ENCODE peak calls at places on chromosome 3, in five cellular contexts. Q, S, F, Z and B are unnamed samples.

GRCh38 chr3:76615739-76616138 is 424.2 kb upstream of the ROBO2 start:
- DNase-seq in Q (no peak), S (no peak), F (peak), Z (no peak), B (no peak)

GRCh38 chr3:52346623-52347530 is 30.8 kb downstream of the DNAH1 start:
- DNase-seq in Q (no peak), S (no peak), F (peak), Z (no peak), B (no peak)

GRCh38 chr3:73349657-73350056 is 275.1 kb downstream of the PDZRN3 start:
- DNase-seq in Q (no peak), S (no peak), F (no peak), Z (no peak), B (no peak)

GRCh38 chr3:143750856-143751255 is 97.4 kb downstream of the SLC9A9 start:
- DNase-seq in Q (no peak), S (no peak), F (no peak), Z (no peak), B (no peak)

GRCh38 chr3:164851905-164852304 is 226.4 kb downstream of the SI start:
- DNase-seq in Q (no peak), S (no peak), F (no peak), Z (no peak), B (no peak)

GRCh38 chr3:189584609-189585008 is 46.6 kb upstream of the TP63 start:
- DNase-seq in Q (no peak), S (no peak), F (no peak), Z (no peak), B (no peak)

GRCh38 chr3:63662500-63662899 is 10.0 kb downstream of the SNTN start:
- DNase-seq in Q (no peak), S (no peak), F (no peak), Z (no peak), B (no peak)

GRCh38 chr3:192869131-192870027 is 48.3 kb downstream of the MB21D2 start:
- DNase-seq in Q (peak), S (no peak), F (peak), Z (peak), B (no peak)

GRCh38 chr3:37640636-37641375 is 220.9 kb upstream of the CTDSPL start:
- DNase-seq in Q (peak), S (no peak), F (no peak), Z (no peak), B (peak)

GRCh38 chr3:3648961-3649360 is 150.3 kb upstream of the LRRN1 start:
- DNase-seq in Q (peak), S (no peak), F (no peak), Z (no peak), B (no peak)

GRCh38 chr3:171614318-171614967 is 154.2 kb upstream of the TNIK start:
- DNase-seq in Q (no peak), S (no peak), F (peak), Z (no peak), B (peak)

GRCh38 chr3:71095511-71096305 is 487.8 kb downstream of the FOXP1 start:
- DNase-seq in Q (no peak), S (no peak), F (peak), Z (no peak), B (no peak)

GRCh38 chr3:55407426-55407820 is 79.7 kb downstream of the WNT5A start:
- DNase-seq in Q (peak), S (no peak), F (no peak), Z (no peak), B (no peak)

GRCh38 chr3:11596387-11596786 is 47.3 kb downstream of the VGLL4 start:
- DNase-seq in Q (no peak), S (no peak), F (no peak), Z (no peak), B (no peak)

GRCh38 chr3:58008140-58009025 is at the start of gene FLNB:
- DNase-seq in Q (peak), S (peak), F (peak), Z (peak), B (peak)

GRCh38 chr3:193680220-193680619 is 87.2 kb downstream of the OPA1 start:
- DNase-seq in Q (peak), S (no peak), F (peak), Z (no peak), B (no peak)

GRCh38 chr3:113286524-113286923 is 75.2 kb downstream of the BOC start:
- DNase-seq in Q (no peak), S (no peak), F (no peak), Z (no peak), B (no peak)

GRCh38 chr3:184737641-184738518 is 26.0 kb upstream of the MAGEF1 start:
- DNase-seq in Q (peak), S (no peak), F (peak), Z (no peak), B (no peak)

GRCh38 chr3:18641916-18642315 is 216.8 kb upstream of the SATB1 start:
- DNase-seq in Q (no peak), S (no peak), F (no peak), Z (no peak), B (no peak)

GRCh38 chr3:193895409-193895808 is 240.5 kb upstream of the HES1 start:
- DNase-seq in Q (no peak), S (no peak), F (no peak), Z (no peak), B (no peak)

GRCh38 chr3:188911033-188911850 is 260.5 kb upstream of the TPRG1 start:
- DNase-seq in Q (no peak), S (no peak), F (peak), Z (no peak), B (no peak)

GRCh38 chr3:107870989-107871638 is 219.7 kb downstream of the CD47 start:
- DNase-seq in Q (no peak), S (no peak), F (peak), Z (no peak), B (no peak)

GRCh38 chr3:57910988-57911387 is 97.2 kb upstream of the FLNB start:
- DNase-seq in Q (peak), S (no peak), F (peak), Z (peak), B (peak)